ENCODE peak calls at places on chromosomes 4 and X, in four cellular contexts. U is HepG2; I is neural progenitor cell; L is CD4-positive, CD25-positive, alpha-beta regulatory T cell. F is an unnamed sample.
A peak's percentile ranks its signal among the peaks of the same experiment; 100 is the strongest.

GRCh38 chrX:132219343-132219768 is at the start of gene RAP2C:
- DNase-seq in U (peak; percentile 77), L (peak; percentile 73), I (peak; percentile 79), F (peak; percentile 49)

GRCh38 chr4:168848112-168848511 is 161.9 kb downstream of the CBR4 start:
- DNase-seq in U (peak; percentile 3), L (no peak), I (peak; percentile 29), F (no peak)

GRCh38 chrX:10612215-10612614 is 8.2 kb downstream of the MID1 start:
- DNase-seq in U (no peak), I (no peak), L (no peak), F (no peak)

GRCh38 chrX:72100824-72101351 is 30.8 kb downstream of the RTL5 start:
- DNase-seq in I (no peak), L (peak; percentile 84), U (no peak), F (peak; percentile 72)

GRCh38 chrX:646228-646495 is 15.6 kb downstream of the SHOX start:
- DNase-seq in L (no peak), U (no peak), I (no peak), F (no peak)

GRCh38 chr4:120718979-120719566 is 203.5 kb downstream of the PRDM5 start:
- DNase-seq in L (peak; percentile 14), U (peak; percentile 3), I (peak; percentile 56), F (no peak)

GRCh38 chr4:141046255-141046654 is 87.0 kb downstream of the RNF150 start:
- DNase-seq in I (no peak), U (peak; percentile 10), L (no peak), F (no peak)

GRCh38 chrX:56232221-56233082 is at the start of gene KLF8:
- DNase-seq in I (peak; percentile 77), U (no peak), L (peak; percentile 75), F (peak; percentile 26)

GRCh38 chrX:68234171-68234910 is 199.0 kb downstream of the OPHN1 start:
- DNase-seq in I (peak; percentile 45), U (no peak), L (no peak), F (no peak)

GRCh38 chr4:140755811-140756291 is 334 bp downstream of the TBC1D9 start:
- DNase-seq in U (no peak), L (peak; percentile 18), I (peak; percentile 78), F (no peak)

GRCh38 chr4:76572224-76572623 is 137.2 kb downstream of the SHROOM3 start:
- DNase-seq in I (no peak), U (no peak), L (no peak), F (no peak)

GRCh38 chr4:180669637-180670036 is 1573.6 kb upstream of the TENM3 start:
- DNase-seq in L (no peak), I (no peak), U (no peak), F (no peak)

GRCh38 chr4:67549123-67549522 is 3.8 kb upstream of the CENPC start:
- DNase-seq in L (peak; percentile 71), I (no peak), U (peak; percentile 15), F (no peak)

GRCh38 chr4:57127361-57127760 is 17.2 kb upstream of the IGFBP7 start:
- DNase-seq in U (no peak), I (no peak), L (no peak), F (no peak)

GRCh38 chr4:145735330-145735638 is 55.3 kb downstream of the C4orf51 start:
- DNase-seq in U (peak; percentile 47), I (no peak), L (no peak), F (no peak)

GRCh38 chr4:24880171-24880570 is 32.7 kb downstream of the CCDC149 start:
- DNase-seq in I (no peak), L (no peak), U (no peak), F (no peak)

GRCh38 chr4:11614426-11614825 is 185.7 kb upstream of the HS3ST1 start:
- DNase-seq in L (no peak), I (no peak), U (no peak), F (no peak)

GRCh38 chrX:74458738-74459137 is 37.4 kb downstream of the SLC16A2 start:
- DNase-seq in I (no peak), L (no peak), U (no peak), F (no peak)

GRCh38 chr4:100869266-100869665 is 351.4 kb upstream of the EMCN start:
- DNase-seq in L (no peak), I (no peak), U (no peak), F (no peak)

GRCh38 chrX:150907474-150907873 is 9.0 kb upstream of the CD99L2 start:
- DNase-seq in U (no peak), I (no peak), L (no peak), F (no peak)

GRCh38 chrX:3271485-3272186 is 74.8 kb downstream of the MXRA5 start:
- DNase-seq in I (no peak), U (no peak), L (no peak), F (no peak)

GRCh38 chr4:84515075-84515474 is 16.0 kb upstream of the NKX6-1 start:
- DNase-seq in L (no peak), I (no peak), U (no peak), F (no peak)

GRCh38 chr4:110132822-110133719 is 65.3 kb downstream of the ELOVL6 start:
- DNase-seq in U (peak; percentile 44), L (no peak), I (no peak), F (no peak)

DNA sequence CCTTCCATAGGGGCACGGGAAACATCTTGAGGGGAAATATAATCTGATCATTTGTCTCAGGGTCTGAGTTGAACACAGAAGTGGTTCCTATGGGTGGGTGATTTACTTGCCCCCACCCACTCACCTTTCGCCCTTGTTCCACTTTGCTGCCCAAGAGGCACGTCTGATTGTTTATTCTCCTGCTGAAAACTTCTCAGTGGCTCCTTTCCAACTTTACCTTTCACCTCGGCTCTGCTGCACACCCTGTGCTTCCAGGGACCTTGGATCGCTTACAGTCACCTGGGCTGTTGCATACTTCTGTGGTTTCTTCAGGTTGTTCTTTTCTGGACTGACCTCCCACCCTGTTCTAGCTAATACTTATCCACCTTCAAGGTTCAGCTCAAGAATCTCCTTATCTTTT is 213.4 kb upstream of the JADE1 start:
- DNase-seq in U (no peak), I (no peak), L (no peak), F (no peak)
- H3K27ac ChIP-seq in U (no peak overlapping the region), I (no peak overlapping the region), L (no peak overlapping the region), F (no peak overlapping the region)

GRCh38 chr4:70627620-70628019 is 924 bp upstream of the ENAM start:
- DNase-seq in U (no peak), I (no peak), L (no peak), F (no peak)

GRCh38 chr4:70628444-70628843 is at the start of gene ENAM:
- DNase-seq in U (no peak), I (no peak), L (no peak), F (no peak)

GRCh38 chr4:70632028-70632427 is 3.5 kb downstream of the ENAM start:
- DNase-seq in L (no peak), I (no peak), U (no peak), F (no peak)

GRCh38 chr4:70630162-70630561 is 1.6 kb downstream of the ENAM start:
- DNase-seq in U (no peak), I (no peak), L (no peak), F (no peak)

DNA sequence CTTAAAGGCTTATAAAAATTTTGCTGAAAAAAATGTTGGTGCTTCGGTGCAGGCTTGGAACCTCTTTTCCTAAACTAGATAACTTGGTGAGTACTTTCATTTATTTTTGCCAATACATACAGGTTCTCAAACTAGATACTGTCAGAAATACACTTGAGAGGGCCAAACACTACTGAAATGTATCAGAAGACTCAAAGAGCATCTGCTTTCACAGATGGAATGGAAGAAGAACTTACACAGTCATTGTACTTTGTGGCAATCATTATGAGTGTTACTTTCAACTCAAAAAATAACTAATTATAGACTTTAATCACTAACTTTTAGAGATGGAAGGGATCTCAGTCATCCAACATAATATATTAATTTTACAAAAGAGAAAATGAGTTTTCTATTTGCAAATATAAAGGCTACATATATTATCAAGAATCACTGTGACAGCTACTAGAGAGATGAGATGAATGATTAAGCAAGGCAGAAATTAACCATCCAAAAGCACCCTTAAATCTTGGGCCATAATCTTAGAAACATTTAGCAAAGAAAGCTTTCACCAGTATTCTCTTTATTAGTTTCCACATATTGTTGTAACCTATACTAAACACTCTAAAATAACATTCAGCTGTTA is 1.0 kb downstream of the ENAM start:
- DNase-seq in L (no peak), I (no peak), U (no peak), F (no peak)
- H3K4me3 ChIP-seq in L (no peak overlapping the region), I (no peak overlapping the region), U (no peak overlapping the region), F (no peak overlapping the region)

GRCh38 chr4:106367072-106367471 is 1.5 kb downstream of the GIMD1 start:
- DNase-seq in U (no peak), L (no peak), I (no peak), F (no peak)

GRCh38 chr4:106368678-106369077 is at the start of gene GIMD1:
- DNase-seq in L (no peak), I (no peak), U (no peak), F (no peak)

GRCh38 chr4:106371166-106371565 is 2.6 kb upstream of the GIMD1 start:
- DNase-seq in I (no peak), L (no peak), U (no peak), F (no peak)

GRCh38 chr4:106369456-106370060 is 980 bp upstream of the GIMD1 start:
- DNase-seq in U (peak; percentile 42), I (peak; percentile 67), L (peak; percentile 74), F (no peak)

DNA sequence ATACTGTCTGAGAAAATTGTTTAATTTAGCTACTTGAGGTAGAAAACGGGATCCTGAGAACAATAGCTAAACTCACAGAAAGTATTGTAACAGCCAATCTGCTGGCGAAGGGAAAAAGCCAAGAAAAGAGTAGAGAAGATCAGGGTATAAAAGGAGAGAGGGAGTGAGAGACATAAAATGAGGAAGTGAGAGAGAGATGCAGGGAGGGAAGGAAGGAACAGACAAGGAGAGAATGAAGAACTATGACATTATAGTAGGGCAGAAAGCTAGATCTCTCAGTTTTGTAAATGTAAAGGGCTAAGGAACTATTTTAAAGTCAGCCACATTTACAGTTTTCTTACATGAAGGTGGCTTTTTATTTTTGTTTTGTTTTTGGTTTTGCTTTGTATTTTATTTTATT is 1.6 kb upstream of the GIMD1 start:
- DNase-seq in L (no peak), U (no peak), I (no peak), F (no peak)
- H3K27ac ChIP-seq in L (no peak overlapping the region), U (no peak overlapping the region), I (no peak overlapping the region), F (no peak overlapping the region)

GRCh38 chrX:65874110-65874509 is 165.8 kb downstream of the VSIG4 start:
- DNase-seq in L (no peak), I (no peak), U (no peak), F (no peak)

GRCh38 chrX:65874765-65875164 is 165.1 kb downstream of the VSIG4 start:
- DNase-seq in L (no peak), U (no peak), I (no peak), F (no peak)

GRCh38 chrX:65879977-65880799 is 159.7 kb downstream of the VSIG4 start:
- DNase-seq in U (no peak), L (no peak), I (no peak), F (no peak)

GRCh38 chrX:65878456-65878855 is 161.4 kb downstream of the VSIG4 start:
- DNase-seq in U (no peak), I (no peak), L (no peak), F (no peak)

DNA sequence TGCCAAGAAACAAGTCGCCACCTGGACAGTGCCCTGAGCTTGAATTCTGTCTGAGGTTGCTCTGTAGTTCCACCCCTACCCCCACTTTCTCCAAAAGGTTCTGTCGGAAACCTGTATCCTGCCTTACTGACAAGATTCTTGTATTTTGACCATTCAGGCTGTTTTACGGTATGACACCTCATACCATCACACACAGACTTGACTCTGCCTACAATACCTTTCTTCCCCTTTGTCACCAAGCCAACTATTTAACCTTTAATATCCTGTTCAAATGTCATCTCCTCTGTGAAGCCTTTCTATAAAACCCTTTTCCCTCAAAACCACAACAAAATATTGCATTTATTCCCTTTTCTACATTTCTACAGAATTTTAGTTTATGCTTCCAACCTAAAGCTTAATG is 161.9 kb downstream of the VSIG4 start:
- DNase-seq in I (no peak), L (no peak), U (no peak), F (no peak)
- H3K4me3 ChIP-seq in I (no peak overlapping the region), L (no peak overlapping the region), U (no peak overlapping the region), F (no peak overlapping the region)